ENCODE peak calls at places on chromosomes 7 and 10, in ten cellular contexts. R is neural crest cell, D is AG04450, C is suprapubic skin, Z is coronary artery, K is fibroblast of pulmonary artery, J is GM20000, X is B cell, G is stomach, B is testis. U is an unnamed sample.

GRCh38 chr7:94004024-94004945 is at the start of gene BET1:
- DNase-seq in R (peak), D (peak), C (peak), Z (peak), K (peak), J (peak), X (peak), G (peak), B (peak), U (peak)

GRCh38 chr7:30112103-30112713 is 22.6 kb upstream of the MTURN start:
- DNase-seq in R (no peak), D (no peak), C (no peak), Z (no peak), K (no peak), J (no peak), X (no peak), G (no peak), B (no peak), U (no peak)

GRCh38 chr10:129861776-129862530 is 102.1 kb downstream of the EBF3 start:
- DNase-seq in R (no peak), D (no peak), C (no peak), Z (no peak), K (no peak), J (no peak), X (no peak), G (no peak), B (no peak), U (no peak)

GRCh38 chr10:85643839-85644525 is 722.6 kb downstream of the GRID1 start:
- DNase-seq in R (no peak), D (no peak), C (no peak), Z (no peak), K (no peak), J (no peak), X (no peak), G (no peak), B (no peak), U (no peak)

GRCh38 chr7:159028456-159029401 is 115.9 kb downstream of the VIPR2 start:
- DNase-seq in R (no peak), D (no peak), C (peak), Z (peak), K (no peak), J (no peak), X (no peak), G (peak), B (peak), U (peak)

GRCh38 chr10:16887565-16887964 is 70.3 kb upstream of the RSU1 start:
- DNase-seq in R (no peak), D (peak), C (no peak), Z (no peak), K (peak), J (no peak), X (no peak), G (no peak), B (no peak), U (no peak)

GRCh38 chr7:131173148-131173890 is 154.4 kb upstream of the MKLN1 start:
- DNase-seq in R (no peak), D (no peak), C (no peak), Z (no peak), K (peak), J (no peak), X (no peak), G (no peak), B (no peak), U (no peak)

GRCh38 chr10:42707229-42707628 is 68.9 kb upstream of the ZNF33B start:
- DNase-seq in R (no peak), D (no peak), C (no peak), Z (no peak), K (no peak), J (no peak), X (no peak), G (no peak), B (no peak), U (no peak)

GRCh38 chr7:123615344-123615743 is 13.7 kb downstream of the ASB15 start:
- DNase-seq in R (no peak), D (peak), C (no peak), Z (no peak), K (peak), J (no peak), X (no peak), G (no peak), B (no peak), U (no peak)

GRCh38 chr10:123573236-123574147 is 92.7 kb upstream of the GPR26 start:
- DNase-seq in R (peak), D (no peak), C (no peak), Z (peak), K (peak), J (peak), X (peak), G (peak), B (peak), U (no peak)

GRCh38 chr7:25659841-25660240 is 431.6 kb upstream of the NPVF start:
- DNase-seq in R (no peak), D (no peak), C (no peak), Z (no peak), K (no peak), J (no peak), X (no peak), G (no peak), B (no peak), U (no peak)

GRCh38 chr10:127082651-127083050 is 113.7 kb downstream of the INSYN2A start:
- DNase-seq in R (no peak), D (no peak), C (no peak), Z (no peak), K (no peak), J (no peak), X (no peak), G (no peak), B (no peak), U (no peak)

GRCh38 chr7:16529697-16530096 is 3.1 kb downstream of the LRRC72 start:
- DNase-seq in R (no peak), D (no peak), C (no peak), Z (no peak), K (no peak), J (no peak), X (no peak), G (no peak), B (no peak), U (no peak)
- TF ChIP-seq CTCF in R (no peak), D (no peak), C (no peak), Z (no peak), K (no peak), J (no peak), X (no peak), G (no peak), B (no peak), U (no peak)

GRCh38 chr7:156111-157007 is 36.0 kb upstream of the FAM20C start:
- DNase-seq in R (no peak), D (no peak), C (no peak), Z (no peak), K (no peak), J (no peak), X (no peak), G (no peak), B (no peak), U (no peak)

GRCh38 chr7:155369-156000 is 36.9 kb upstream of the FAM20C start:
- DNase-seq in R (no peak), D (no peak), C (no peak), Z (no peak), K (no peak), J (no peak), X (no peak), G (no peak), B (no peak), U (no peak)

GRCh38 chr7:153604-154003 is 38.8 kb upstream of the FAM20C start:
- DNase-seq in R (no peak), D (no peak), C (no peak), Z (no peak), K (no peak), J (no peak), X (no peak), G (no peak), B (no peak), U (no peak)

GRCh38 chr7:152647-153046 is 39.7 kb upstream of the FAM20C start:
- DNase-seq in R (no peak), D (no peak), C (peak), Z (no peak), K (no peak), J (no peak), X (no peak), G (no peak), B (peak), U (no peak)

GRCh38 chr7:154096-154835 is 38.1 kb upstream of the FAM20C start:
- DNase-seq in R (no peak), D (no peak), C (no peak), Z (no peak), K (no peak), J (no peak), X (no peak), G (no peak), B (no peak), U (no peak)
- TF ChIP-seq CTCF in R (no peak), D (no peak), C (no peak), Z (no peak), K (no peak), J (no peak), X (no peak), G (no peak), B (no peak), U (no peak)

GRCh38 chr10:122241836-122242235 is 29.3 kb upstream of the BTBD16 start:
- DNase-seq in R (no peak), D (no peak), C (no peak), Z (no peak), K (no peak), J (no peak), X (no peak), G (no peak), B (no peak), U (no peak)
- TF ChIP-seq CTCF in R (no peak), D (no peak), C (no peak), Z (no peak), K (no peak), J (no peak), X (no peak), G (no peak), B (no peak), U (no peak)

DNA sequence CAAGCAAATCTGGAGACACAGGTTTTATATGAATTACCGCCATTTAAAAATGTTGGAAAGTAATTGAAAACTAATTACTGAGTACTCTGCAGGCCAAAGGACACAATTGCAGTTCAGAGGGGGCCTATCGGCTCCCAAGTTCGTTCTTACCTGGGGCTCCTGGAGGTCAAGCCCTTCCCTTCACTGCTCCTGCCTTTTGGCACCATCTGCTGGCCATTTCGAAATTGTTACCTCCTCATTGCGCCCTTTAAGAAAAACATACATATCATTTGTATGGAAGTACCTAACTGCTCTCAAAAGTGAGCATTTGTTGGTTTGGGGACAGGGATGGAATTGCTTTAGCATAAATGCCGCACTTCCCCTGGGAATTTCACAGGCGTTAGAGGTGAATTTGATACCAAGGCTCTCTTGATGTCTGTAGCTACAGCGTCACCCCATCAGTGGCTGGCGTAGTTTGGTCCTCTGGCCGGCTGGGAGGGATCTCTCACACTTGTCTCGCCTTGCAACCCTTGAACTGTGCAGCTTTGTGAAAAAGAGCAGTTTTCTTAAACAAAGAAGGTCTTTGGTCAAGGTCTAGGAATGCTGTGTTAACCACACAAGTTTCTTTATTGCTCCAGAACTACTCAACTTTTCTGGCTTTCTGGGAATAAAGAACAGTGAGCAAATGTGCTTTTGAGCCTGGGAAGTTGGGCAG is 219.9 kb downstream of the ARHGAP21 start:
- DNase-seq in R (peak), D (peak), C (no peak), Z (no peak), K (peak), J (peak), X (no peak), G (peak), B (peak), U (no peak)
- TF ChIP-seq CTCF in R (peak), D (peak), C (peak), Z (peak), K (peak), J (peak), X (peak), G (peak), B (peak), U (peak)

DNA sequence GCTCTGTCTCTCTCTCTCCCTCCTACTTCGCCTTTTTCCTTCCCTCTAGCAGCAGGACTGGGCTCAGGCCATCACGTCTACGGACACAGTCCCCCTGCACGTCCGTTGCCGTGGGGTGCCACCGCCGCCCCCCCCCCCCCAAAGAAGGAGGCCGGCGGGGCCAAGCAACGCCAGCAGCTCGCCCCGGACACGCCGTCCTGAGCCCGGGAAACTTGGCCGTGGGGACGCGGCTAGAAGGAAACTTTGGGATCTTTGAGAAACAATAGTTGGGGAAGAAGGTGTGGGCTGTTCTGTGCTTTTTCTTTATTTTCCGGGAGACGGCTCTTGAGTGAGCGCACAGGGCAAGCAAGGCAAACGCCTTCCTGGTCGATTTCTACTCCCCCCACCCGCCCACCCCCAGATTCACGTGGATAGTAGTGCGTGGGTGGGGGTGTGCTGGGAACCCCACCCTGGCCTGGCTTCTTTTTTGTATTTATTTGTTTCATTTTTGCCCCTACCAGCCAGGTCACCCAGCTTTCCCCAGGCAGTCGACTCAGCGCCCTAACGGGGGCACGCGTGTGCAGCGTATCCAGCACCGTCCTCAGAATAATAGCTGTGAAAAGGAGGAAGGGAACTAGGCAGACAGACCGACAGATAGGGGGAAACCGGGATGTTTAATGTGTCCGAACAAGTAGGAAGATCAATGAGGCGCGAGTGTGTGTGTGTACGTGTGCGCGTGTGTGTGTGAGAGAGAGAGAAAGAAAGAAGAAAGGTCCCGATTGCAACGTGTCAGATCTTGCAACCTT is 1.4 kb downstream of the MXI1 start:
- DNase-seq in R (no peak), D (no peak), C (no peak), Z (peak), K (peak), J (peak), X (no peak), G (peak), B (peak), U (no peak)
- TF ChIP-seq CTCF in R (no peak), D (peak), C (no peak), Z (no peak), K (peak), J (no peak), X (no peak), G (no peak), B (no peak), U (peak)

GRCh38 chr10:84267503-84268126 is 22.8 kb downstream of the RGR start:
- DNase-seq in R (peak), D (no peak), C (no peak), Z (no peak), K (peak), J (peak), X (peak), G (peak), B (peak), U (no peak)
- TF ChIP-seq CTCF in R (peak), D (peak), C (peak), Z (no peak), K (peak), J (peak), X (peak), G (no peak), B (peak), U (peak)

DNA sequence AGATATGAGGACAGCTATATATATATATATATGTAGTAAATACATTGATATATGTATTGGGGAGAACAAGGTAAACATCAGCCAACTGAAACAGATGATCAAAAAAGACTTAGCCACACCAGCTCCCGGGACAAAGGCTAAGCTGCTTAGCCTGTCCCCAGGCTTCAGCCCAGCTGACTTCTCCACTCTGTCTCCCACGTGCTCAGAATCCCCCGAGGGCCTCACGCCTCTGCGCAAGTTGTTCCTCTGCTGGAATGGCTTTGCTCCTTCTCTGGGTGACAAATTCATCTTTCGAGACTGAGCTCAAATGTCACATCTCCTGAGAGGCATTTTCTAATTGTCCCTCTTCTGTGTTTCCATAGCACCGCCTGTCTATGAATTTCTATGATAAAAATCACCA is 8.6 kb upstream of the INSIG1 start:
- DNase-seq in R (no peak), D (no peak), C (no peak), Z (no peak), K (no peak), J (no peak), X (no peak), G (no peak), B (no peak), U (no peak)
- TF ChIP-seq CTCF in R (no peak), D (no peak), C (no peak), Z (no peak), K (no peak), J (no peak), X (no peak), G (no peak), B (no peak), U (no peak)

DNA sequence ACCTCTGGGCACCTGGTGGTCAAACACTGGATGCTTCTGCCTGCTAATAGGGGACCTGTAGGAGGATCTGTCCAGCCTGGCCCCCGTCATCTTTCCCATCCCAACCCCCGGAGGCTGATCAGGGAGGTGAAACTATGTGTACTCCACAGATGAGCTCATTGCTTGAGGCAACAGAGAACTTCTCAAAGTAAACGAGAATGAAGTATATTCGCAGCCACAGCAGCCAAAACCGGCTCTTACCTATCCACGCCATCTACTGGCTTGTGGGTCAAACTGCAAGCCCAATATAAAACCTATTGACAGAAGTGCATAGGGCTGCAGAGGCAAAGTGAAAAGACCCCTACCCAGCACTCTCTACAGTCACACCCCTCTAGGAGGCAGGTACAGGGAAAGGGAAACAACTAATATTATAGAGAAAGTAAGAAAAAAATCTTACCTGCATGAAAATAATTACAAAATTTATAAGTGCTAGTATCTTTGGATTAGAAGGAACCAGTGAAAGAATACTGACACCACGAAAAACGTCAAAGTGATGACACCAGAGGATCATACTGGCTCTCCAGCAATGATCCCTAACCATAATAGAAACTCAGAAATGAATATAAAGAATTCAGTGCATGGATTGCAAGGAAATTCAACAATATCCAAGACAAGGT is 973.5 kb downstream of the ANKRD7 start:
- DNase-seq in R (peak), D (no peak), C (no peak), Z (no peak), K (peak), J (peak), X (peak), G (peak), B (peak), U (no peak)
- TF ChIP-seq CTCF in R (peak), D (peak), C (peak), Z (peak), K (peak), J (peak), X (peak), G (peak), B (no peak), U (peak)

GRCh38 chr7:67301667-67302066 is 305.0 kb downstream of the TYW1 start:
- DNase-seq in R (no peak), D (no peak), C (no peak), Z (no peak), K (peak), J (no peak), X (no peak), G (no peak), B (no peak), U (no peak)

DNA sequence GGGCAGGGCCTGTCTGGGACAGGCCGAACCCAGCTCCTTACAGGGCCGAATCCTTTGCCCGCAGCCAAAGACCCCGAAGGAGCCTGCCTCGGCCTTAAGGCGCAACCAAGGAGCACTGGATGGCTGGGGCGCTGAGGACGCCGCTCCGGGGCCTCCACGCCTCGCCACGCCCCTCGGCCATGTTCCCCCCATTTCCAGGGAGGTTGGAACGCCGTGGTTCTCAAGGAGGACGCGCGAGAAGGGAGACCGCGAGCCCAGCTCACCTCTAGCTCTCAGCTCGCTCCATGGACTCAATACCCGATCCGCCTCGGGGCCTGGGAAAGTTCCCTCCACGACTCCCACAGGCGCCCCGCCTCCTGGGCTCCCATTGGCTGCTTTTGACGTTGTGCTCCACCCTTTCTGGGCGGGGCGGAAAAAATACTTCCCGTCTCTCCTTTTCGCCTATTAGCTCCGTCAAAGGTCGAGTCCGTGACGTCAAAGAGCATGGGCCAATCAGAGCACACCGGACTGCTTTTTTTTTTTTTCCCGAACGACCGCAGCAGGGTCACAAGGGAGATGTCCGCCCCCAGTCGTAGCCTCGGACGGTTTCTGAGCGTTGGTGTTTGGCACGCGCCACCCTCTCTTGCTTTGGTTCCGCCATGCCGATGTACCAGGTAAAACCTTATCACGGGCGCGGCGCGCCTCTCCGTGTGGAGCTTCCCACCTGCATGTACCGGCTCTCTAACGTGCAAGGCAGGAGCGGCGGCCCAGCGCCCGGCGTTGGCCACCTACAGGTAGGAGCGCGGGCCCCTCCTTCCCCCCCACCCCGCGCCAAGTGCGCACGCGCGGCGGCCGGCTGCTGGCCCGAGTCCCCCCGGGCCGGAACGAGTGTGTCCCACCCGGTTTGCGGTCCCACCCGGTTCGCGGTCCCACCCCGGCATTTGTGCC is 305.7 kb downstream of the TYW1 start:
- DNase-seq in R (peak), D (peak), C (peak), Z (peak), K (peak), J (peak), X (peak), G (peak), B (peak), U (peak)
- TF ChIP-seq CTCF in R (peak), D (peak), C (peak), Z (no peak), K (peak), J (no peak), X (peak), G (peak), B (peak), U (peak)